ENCODE peak calls at places on chromosomes 3 and 15, in five cellular contexts. V, S, Y, Q and E are unnamed samples.

GRCh38 chr3:122936335-122936734 is 91.2 kb downstream of the SEMA5B start:
- DNase-seq in V (no peak), S (no peak), Y (no peak), Q (no peak), E (no peak)

GRCh38 chr15:96187916-96188315 is 142.6 kb upstream of the NR2F2 start:
- DNase-seq in V (no peak), S (peak; percentile 25), Y (no peak), Q (no peak), E (no peak)

GRCh38 chr3:156728267-156728985 is 54.0 kb downstream of the TIPARP start:
- DNase-seq in V (no peak), S (no peak), Y (no peak), Q (no peak), E (no peak)

GRCh38 chr3:147392083-147392916 is 14.0 kb downstream of the ZIC4 start:
- DNase-seq in V (no peak), S (no peak), Y (no peak), Q (no peak), E (no peak)

GRCh38 chr15:51737538-51738305 is at the start of gene LYSMD2:
- DNase-seq in V (peak; percentile 63), S (peak; percentile 70), Y (peak; percentile 16), Q (peak; percentile 45), E (no peak)

GRCh38 chr3:54146383-54147239 is 24.3 kb downstream of the CACNA2D3 start:
- DNase-seq in V (no peak), S (peak; percentile 64), Y (no peak), Q (no peak), E (peak; percentile 41)

GRCh38 chr15:66765478-66766281 is 63.6 kb downstream of the SMAD6 start:
- DNase-seq in V (no peak), S (peak; percentile 42), Y (no peak), Q (no peak), E (peak; percentile 88)

GRCh38 chr3:154427685-154428291 is 2.2 kb downstream of the GPR149 start:
- DNase-seq in V (no peak), S (no peak), Y (no peak), Q (no peak), E (no peak)

GRCh38 chr3:31724681-31725080 is 192.0 kb downstream of the STT3B start:
- DNase-seq in V (no peak), S (no peak), Y (peak; percentile 8), Q (no peak), E (no peak)

GRCh38 chr15:70358011-70358819 is 260.5 kb upstream of the TLE3 start:
- DNase-seq in V (no peak), S (no peak), Y (no peak), Q (no peak), E (no peak)

GRCh38 chr3:129574206-129574605 is 31.2 kb downstream of the H1-8 start:
- DNase-seq in V (no peak), S (no peak), Y (no peak), Q (no peak), E (no peak)

GRCh38 chr3:128207953-128208352 is 54.7 kb downstream of the EEFSEC start:
- DNase-seq in V (no peak), S (peak; percentile 32), Y (no peak), Q (no peak), E (no peak)

GRCh38 chr3:195106418-195106906 is 164.5 kb downstream of the XXYLT1 start:
- DNase-seq in V (peak; percentile 67), S (peak; percentile 76), Y (peak; percentile 29), Q (peak; percentile 65), E (peak; percentile 34)

GRCh38 chr3:129783470-129783869 is 110.0 kb downstream of the TMCC1 start:
- DNase-seq in V (no peak), S (no peak), Y (no peak), Q (no peak), E (no peak)

GRCh38 chr3:71579934-71580318 is 3.6 kb downstream of the FOXP1 start:
- DNase-seq in V (no peak), S (peak; percentile 13), Y (no peak), Q (no peak), E (peak; percentile 59)

GRCh38 chr3:14867936-14868570 is 49.3 kb downstream of the FGD5 start:
- DNase-seq in V (no peak), S (no peak), Y (no peak), Q (no peak), E (no peak)

GRCh38 chr15:74422723-74423442 is 10.9 kb downstream of the SEMA7A start:
- DNase-seq in V (no peak), S (peak; percentile 65), Y (peak; percentile 47), Q (no peak), E (no peak)

GRCh38 chr3:197912770-197913476 is 37.1 kb upstream of the RPL35A start:
- DNase-seq in V (no peak), S (peak; percentile 17), Y (no peak), Q (no peak), E (no peak)

GRCh38 chr3:17233398-17233800 is 348.6 kb downstream of the PLCL2 start:
- DNase-seq in V (no peak), S (peak; percentile 67), Y (peak; percentile 43), Q (peak; percentile 19), E (peak; percentile 24)

GRCh38 chr15:88448991-88449461 is 18.2 kb downstream of the MRPL46 start:
- DNase-seq in V (no peak), S (no peak), Y (no peak), Q (no peak), E (no peak)

GRCh38 chr3:15756505-15756904 is 41.3 kb downstream of the ANKRD28 start:
- DNase-seq in V (no peak), S (no peak), Y (no peak), Q (no peak), E (no peak)

GRCh38 chr3:155859859-155860258 is 5.6 kb upstream of the SLC33A1 start:
- DNase-seq in V (no peak), S (peak; percentile 48), Y (no peak), Q (no peak), E (no peak)

GRCh38 chr3:177589921-177590336 is 392.6 kb upstream of the TBL1XR1 start:
- DNase-seq in V (no peak), S (peak; percentile 93), Y (peak; percentile 96), Q (no peak), E (no peak)